ENCODE peak calls at places on chromosome 7, in nine cellular contexts. M is endothelial cell of umbilical vein; Y is mammary epithelial cell; W is body of pancreas; N is CD4-positive, alpha-beta memory T cell; U is cardiac muscle cell; O is CD8-positive, alpha-beta memory T cell; D is PC-3; Z is gastrocnemius medialis. G is an unnamed sample.

GRCh38 chr7:135990258-135990657 is 13.1 kb upstream of the MTPN start:
- DNase-seq in W (no peak), N (no peak), Y (no peak), O (no peak), M (no peak), U (no peak), D (no peak), Z (no peak), G (no peak)

GRCh38 chr7:28536259-28536658 is 123.9 kb downstream of the CREB5 start:
- DNase-seq in Y (peak; percentile 55), O (no peak), W (peak; percentile 5), M (no peak), Z (no peak), U (peak; percentile 42), D (peak; percentile 37), N (no peak), G (no peak)

GRCh38 chr7:51647486-51647885 is 330.9 kb upstream of the COBL start:
- DNase-seq in N (no peak), O (no peak), Z (no peak), Y (no peak), D (no peak), U (no peak), M (no peak), W (no peak), G (no peak)

GRCh38 chr7:95396136-95397032 is at the start of gene PON3:
- DNase-seq in W (peak; percentile 67), Z (no peak), D (no peak), N (peak; percentile 14), Y (no peak), U (no peak), M (peak; percentile 26), O (peak; percentile 52), G (no peak)

GRCh38 chr7:92794846-92795245 is 41.5 kb downstream of the CDK6 start:
- DNase-seq in U (no peak), M (no peak), Y (no peak), D (no peak), N (no peak), O (no peak), W (no peak), Z (no peak), G (no peak)

GRCh38 chr7:111138196-111138569 is 47.3 kb downstream of the LRRN3 start:
- DNase-seq in Y (peak; percentile 55), N (peak; percentile 67), D (peak; percentile 58), W (peak; percentile 3), U (no peak), M (peak; percentile 83), Z (no peak), O (peak; percentile 65), G (no peak)

GRCh38 chr7:115634633-115635032 is 395.9 kb downstream of the TFEC start:
- DNase-seq in N (no peak), M (peak; percentile 44), O (no peak), Z (no peak), D (peak; percentile 83), W (no peak), Y (no peak), U (peak; percentile 22), G (no peak)

GRCh38 chr7:16993543-16993942 is 111.8 kb upstream of the AGR3 start:
- DNase-seq in M (no peak), U (no peak), O (no peak), W (no peak), Y (no peak), D (no peak), N (no peak), Z (no peak), G (no peak)

GRCh38 chr7:147199868-147200267 is 1083.3 kb downstream of the CNTNAP2 start:
- DNase-seq in W (no peak), M (no peak), D (no peak), U (no peak), Y (no peak), Z (no peak), N (no peak), O (no peak), G (no peak)

GRCh38 chr7:2824026-2824677 is 20.0 kb downstream of the GNA12 start:
- DNase-seq in U (no peak), D (no peak), W (no peak), Y (no peak), M (no peak), Z (no peak), N (no peak), O (no peak), G (no peak)

GRCh38 chr7:43294080-43294630 is 181.7 kb downstream of the HECW1 start:
- DNase-seq in U (no peak), D (peak; percentile 84), Y (peak; percentile 86), N (no peak), M (no peak), Z (peak; percentile 45), O (no peak), W (peak; percentile 13), G (no peak)

GRCh38 chr7:105218939-105219770 is 169.6 kb downstream of the SRPK2 start:
- DNase-seq in W (no peak), D (peak; percentile 79), N (no peak), Y (peak; percentile 61), Z (no peak), U (no peak), O (no peak), M (no peak), G (no peak)

GRCh38 chr7:18706648-18707047 is 211.1 kb downstream of the HDAC9 start:
- DNase-seq in U (no peak), Z (no peak), M (no peak), N (no peak), W (no peak), Y (no peak), D (no peak), O (no peak), G (no peak)

GRCh38 chr7:35519971-35520809 is 174.7 kb downstream of the HERPUD2 start:
- DNase-seq in O (peak; percentile 59), Y (peak; percentile 42), N (peak; percentile 50), D (peak; percentile 81), W (peak; percentile 76), Z (peak; percentile 28), M (peak; percentile 46), U (peak; percentile 93), G (peak; percentile 57)

GRCh38 chr7:44466300-44467216 is 23.9 kb downstream of the NUDCD3 start:
- DNase-seq in O (no peak), W (no peak), M (peak; percentile 63), N (no peak), Z (no peak), D (no peak), U (no peak), Y (no peak), G (no peak)

GRCh38 chr7:26499316-26499897 is 207.7 kb downstream of the SNX10 start:
- DNase-seq in N (no peak), D (no peak), O (no peak), Z (no peak), M (no peak), W (no peak), Y (no peak), U (no peak), G (no peak)

GRCh38 chr7:94633025-94633341 is 22.9 kb downstream of the SGCE start:
- DNase-seq in Z (no peak), W (no peak), D (no peak), M (no peak), N (no peak), U (no peak), O (no peak), Y (no peak), G (no peak)

GRCh38 chr7:104951546-104951945 is 62.5 kb upstream of the KMT2E start:
- DNase-seq in N (no peak), U (no peak), D (no peak), Z (no peak), O (no peak), W (peak; percentile 10), Y (no peak), M (no peak), G (peak; percentile 18)

GRCh38 chr7:66377714-66378113 is 172.6 kb downstream of the TPST1 start:
- DNase-seq in N (no peak), Y (no peak), W (no peak), O (no peak), D (no peak), U (no peak), Z (no peak), M (no peak), G (no peak)

GRCh38 chr7:140294454-140294853 is 103.9 kb downstream of the SLC37A3 start:
- DNase-seq in D (no peak), Z (no peak), W (no peak), M (no peak), Y (no peak), O (no peak), U (no peak), N (no peak), G (no peak)

GRCh38 chr7:92461027-92462003 is 14.0 kb downstream of the GATAD1 start:
- DNase-seq in W (peak; percentile 38), N (peak; percentile 26), M (peak; percentile 57), O (no peak), Z (no peak), Y (peak; percentile 9), D (peak; percentile 61), U (peak; percentile 48), G (no peak)

GRCh38 chr7:55245271-55245723 is 119.8 kb upstream of the LANCL2 start:
- DNase-seq in W (no peak), M (no peak), O (no peak), Y (no peak), U (no peak), N (no peak), Z (no peak), D (peak; percentile 49), G (no peak)
- H3K4me1 ChIP-seq in W (no peaks in the 10 kb centered on the region), M (no peaks in the 10 kb centered on the region), O (no peaks in the 10 kb centered on the region), Y (peaks cover 2% of the 10 kb centered on the region), U (no peaks in the 10 kb centered on the region), N (no peaks in the 10 kb centered on the region), Z (no peaks in the 10 kb centered on the region), D (peaks cover 26% of the 10 kb centered on the region), G (no peaks in the 10 kb centered on the region)

GRCh38 chr7:131557521-131558385 is 1.3 kb upstream of the PODXL start:
- DNase-seq in Y (no peak), Z (no peak), M (peak; percentile 64), O (no peak), W (no peak), N (no peak), D (peak; percentile 24), U (peak; percentile 49), G (peak; percentile 48)
- H3K4me3 ChIP-seq in Y (no peak overlapping the region), Z (peak overlapping the region; percentile 69), M (peak overlapping the region; percentile 48), O (no peak overlapping the region), W (peak overlapping the region; percentile 45), N (no peak overlapping the region), D (peak overlapping the region; percentile 71), U (peak overlapping the region; percentile 82), G (peak overlapping the region; percentile 3)

GRCh38 chr7:30470163-30470770 is 8.3 kb downstream of the NOD1 start:
- DNase-seq in W (peak; percentile 52), O (no peak), Z (no peak), M (peak; percentile 69), N (no peak), U (peak; percentile 68), Y (no peak), D (no peak), G (no peak)
- H3K4me1 ChIP-seq in W (peaks cover 31% of the 10 kb centered on the region), O (peaks cover 31% of the 10 kb centered on the region), Z (peaks cover 72% of the 10 kb centered on the region), M (peaks cover 63% of the 10 kb centered on the region), N (peaks cover 44% of the 10 kb centered on the region), U (peaks cover 82% of the 10 kb centered on the region), Y (peaks cover 18% of the 10 kb centered on the region), D (peaks cover 4% of the 10 kb centered on the region), G (peaks cover 98% of the 10 kb centered on the region)

GRCh38 chr7:132752431-132752830 is 176.2 kb upstream of the PLXNA4 start:
- DNase-seq in W (no peak), D (peak; percentile 35), Y (no peak), U (no peak), O (no peak), N (no peak), Z (no peak), M (no peak), G (no peak)
- H3K4me3 ChIP-seq in W (no peak overlapping the region), D (no peak overlapping the region), Y (no peak overlapping the region), U (no peak overlapping the region), O (no peak overlapping the region), N (no peak overlapping the region), Z (no peak overlapping the region), M (no peak overlapping the region), G (no peak overlapping the region)

G was measured in tibial nerve.